ENCODE peak calls at places on chromosome 14, in eight cellular contexts. W is cardiac muscle cell, J is GM12865, R is kidney epithelial cell, Y is neural progenitor cell, A is vagina, Q is cardiac fibroblast, L is IMR-90. Z is an unnamed sample.

GRCh38 chr14:82190812-82191211 is 657.2 kb upstream of the SEL1L start:
- DNase-seq in W (no peak), J (no peak), R (no peak), Y (no peak), A (no peak), Q (no peak), L (no peak), Z (no peak)

GRCh38 chr14:56394826-56395543 is 184.6 kb upstream of the TMEM260 start:
- DNase-seq in W (no peak), J (no peak), R (no peak), Y (no peak), A (no peak), Q (no peak), L (no peak), Z (no peak)

GRCh38 chr14:99177876-99178630 is 93.9 kb downstream of the BCL11B start:
- DNase-seq in W (no peak), J (no peak), R (no peak), Y (no peak), A (no peak), Q (no peak), L (no peak), Z (no peak)

GRCh38 chr14:72812292-72812851 is 81.5 kb downstream of the DPF3 start:
- DNase-seq in W (peak), J (no peak), R (no peak), Y (peak), A (no peak), Q (no peak), L (no peak), Z (no peak)

GRCh38 chr14:105153331-105153731 is 15.2 kb downstream of the JAG2 start:
- DNase-seq in W (no peak), J (no peak), R (no peak), Y (no peak), A (no peak), Q (no peak), L (no peak), Z (peak)

GRCh38 chr14:67572608-67573007 is 27.5 kb downstream of the PIGH start:
- DNase-seq in W (no peak), J (no peak), R (no peak), Y (no peak), A (no peak), Q (no peak), L (no peak), Z (no peak)

GRCh38 chr14:99821519-99822165 is 28.4 kb downstream of the EML1 start:
- DNase-seq in W (peak), J (no peak), R (peak), Y (no peak), A (no peak), Q (peak), L (peak), Z (peak)

GRCh38 chr14:21860172-21860571 is 186.6 kb upstream of the OR4E1 start:
- DNase-seq in W (peak), J (peak), R (no peak), Y (peak), A (no peak), Q (peak), L (no peak), Z (peak)

GRCh38 chr14:66477567-66477966 is 8.6 kb upstream of the CCDC196 start:
- DNase-seq in W (no peak), J (no peak), R (no peak), Y (no peak), A (no peak), Q (no peak), L (no peak), Z (no peak)

GRCh38 chr14:99267871-99268775 is 3.9 kb downstream of the BCL11B start:
- DNase-seq in W (no peak), J (no peak), R (no peak), Y (no peak), A (no peak), Q (no peak), L (no peak), Z (no peak)

GRCh38 chr14:63212209-63212608 is 8.0 kb downstream of the RHOJ start:
- DNase-seq in W (no peak), J (no peak), R (no peak), Y (peak), A (no peak), Q (no peak), L (no peak), Z (no peak)

GRCh38 chr14:52399104-52399503 is 85.0 kb downstream of the PTGER2 start:
- DNase-seq in W (no peak), J (no peak), R (no peak), Y (no peak), A (no peak), Q (no peak), L (no peak), Z (peak)

DNA sequence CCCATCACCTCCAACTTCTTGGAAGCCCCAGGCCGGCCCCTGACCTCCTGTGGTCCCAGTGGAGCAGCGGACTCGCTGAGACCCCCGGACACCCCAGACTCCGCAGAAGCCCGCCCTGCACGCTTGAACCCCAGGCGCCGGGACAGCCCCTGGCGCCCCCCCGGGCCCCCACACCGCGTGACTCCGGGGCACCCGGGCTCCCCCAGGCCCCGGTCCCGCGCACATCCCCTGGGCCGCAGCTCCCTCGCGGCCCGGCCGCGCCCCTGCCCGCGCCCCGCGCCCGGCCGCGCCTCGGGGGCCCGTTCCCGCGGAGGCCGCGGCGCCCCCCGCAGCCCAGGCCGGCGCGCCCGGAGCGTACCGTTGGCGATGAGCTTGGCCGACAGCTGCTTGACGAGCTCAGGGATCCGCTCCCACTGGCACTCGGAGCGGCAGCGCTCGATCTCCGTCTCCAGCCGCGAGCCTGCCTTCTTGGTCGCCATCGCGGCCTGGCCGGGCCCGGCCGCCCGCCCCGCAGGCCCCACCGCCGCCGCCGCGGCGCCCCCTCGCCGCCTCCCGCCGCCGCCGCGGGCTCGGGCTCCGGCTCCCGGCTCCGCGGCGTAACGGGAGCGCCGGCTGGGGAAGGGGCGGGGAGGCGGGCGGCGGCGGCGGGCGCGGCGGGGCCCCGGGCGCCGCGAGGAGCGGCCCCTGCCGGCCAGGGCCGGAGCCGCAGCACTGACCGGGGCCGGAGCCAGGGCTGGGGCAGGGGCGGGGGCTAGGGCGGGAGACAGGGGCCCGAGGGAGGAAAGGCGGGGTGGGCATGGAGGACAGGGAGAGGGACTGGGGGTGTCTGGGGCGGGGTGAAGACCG is at the start of gene TTC7B:
- DNase-seq in W (peak), J (peak), R (no peak), Y (peak), A (no peak), Q (no peak), L (peak), Z (peak)
- TF ChIP-seq CTCF in W (peak), J (peak), R (no peak), Y (peak), A (no peak), Q (peak), L (peak), Z (no peak)

GRCh38 chr14:69647216-69647615 is 35.8 kb downstream of the SUSD6 start:
- DNase-seq in W (no peak), J (no peak), R (no peak), Y (no peak), A (no peak), Q (no peak), L (peak), Z (no peak)
- TF ChIP-seq CTCF in W (no peak), J (no peak), R (no peak), Y (no peak), A (no peak), Q (no peak), L (no peak), Z (no peak)

GRCh38 chr14:97185186-97185585 is 388.0 kb downstream of the VRK1 start:
- DNase-seq in W (peak), J (peak), R (no peak), Y (peak), A (no peak), Q (no peak), L (no peak), Z (peak)
- TF ChIP-seq CTCF in W (no peak), J (peak), R (peak), Y (peak), A (no peak), Q (no peak), L (no peak), Z (peak)

GRCh38 chr14:36747411-36748184 is 85.9 kb downstream of the PAX9 start:
- DNase-seq in W (no peak), J (no peak), R (no peak), Y (peak), A (no peak), Q (peak), L (no peak), Z (no peak)
- TF ChIP-seq CTCF in W (no peak), J (peak), R (peak), Y (peak), A (no peak), Q (peak), L (peak), Z (peak)

DNA sequence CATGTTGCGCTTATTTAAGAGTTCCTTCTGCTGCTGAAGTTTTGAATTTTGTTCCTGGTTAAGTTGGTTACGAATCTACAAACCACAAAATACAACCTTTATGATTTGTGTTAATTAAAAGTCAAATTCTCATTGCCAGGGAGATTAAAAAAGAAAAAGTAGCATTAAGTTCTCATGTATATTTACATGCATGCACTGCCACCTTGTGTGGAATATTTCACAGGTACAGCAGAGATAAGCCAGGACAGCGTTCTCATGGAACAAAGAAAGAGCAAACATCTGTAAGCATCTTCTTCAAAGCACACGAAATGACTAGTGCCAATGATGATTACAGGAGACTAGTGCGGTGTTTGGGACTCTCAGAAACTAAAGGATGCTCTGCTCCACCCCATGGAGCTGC is 34.2 kb downstream of the ZFYVE21 start:
- DNase-seq in W (no peak), J (no peak), R (no peak), Y (no peak), A (no peak), Q (no peak), L (no peak), Z (no peak)
- TF ChIP-seq CTCF in W (no peak), J (no peak), R (no peak), Y (no peak), A (no peak), Q (no peak), L (no peak), Z (no peak)

DNA sequence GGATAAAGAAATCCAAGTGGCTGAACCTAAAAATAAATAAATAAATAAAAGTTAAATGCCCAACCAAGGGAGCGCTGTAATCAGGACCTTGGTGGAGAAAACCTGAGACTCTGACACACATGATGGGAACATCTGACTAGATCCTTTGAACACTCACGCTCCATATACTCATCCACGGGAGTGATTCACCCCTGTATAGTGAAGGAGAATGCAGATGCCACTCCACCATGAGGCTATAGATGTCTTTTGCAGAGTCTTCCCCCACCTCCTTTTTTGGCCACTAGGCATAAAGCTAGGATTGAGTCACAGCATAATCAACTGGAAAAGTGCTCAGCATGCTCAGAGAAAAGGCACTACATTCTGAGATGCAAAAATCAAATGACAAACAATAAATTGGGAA is 19.0 kb downstream of the ADAM20 start:
- DNase-seq in W (no peak), J (no peak), R (no peak), Y (no peak), A (no peak), Q (peak), L (peak), Z (no peak)
- TF ChIP-seq CTCF in W (no peak), J (no peak), R (no peak), Y (no peak), A (no peak), Q (no peak), L (no peak), Z (no peak)

GRCh38 chr14:39474416-39474911 is 42.2 kb upstream of the FBXO33 start:
- DNase-seq in W (no peak), J (peak), R (no peak), Y (no peak), A (no peak), Q (no peak), L (no peak), Z (no peak)

GRCh38 chr14:39467889-39468524 is 35.8 kb upstream of the FBXO33 start:
- DNase-seq in W (peak), J (peak), R (no peak), Y (peak), A (no peak), Q (peak), L (peak), Z (peak)

GRCh38 chr14:39472078-39472477 is 39.8 kb upstream of the FBXO33 start:
- DNase-seq in W (no peak), J (no peak), R (no peak), Y (no peak), A (no peak), Q (no peak), L (no peak), Z (no peak)

DNA sequence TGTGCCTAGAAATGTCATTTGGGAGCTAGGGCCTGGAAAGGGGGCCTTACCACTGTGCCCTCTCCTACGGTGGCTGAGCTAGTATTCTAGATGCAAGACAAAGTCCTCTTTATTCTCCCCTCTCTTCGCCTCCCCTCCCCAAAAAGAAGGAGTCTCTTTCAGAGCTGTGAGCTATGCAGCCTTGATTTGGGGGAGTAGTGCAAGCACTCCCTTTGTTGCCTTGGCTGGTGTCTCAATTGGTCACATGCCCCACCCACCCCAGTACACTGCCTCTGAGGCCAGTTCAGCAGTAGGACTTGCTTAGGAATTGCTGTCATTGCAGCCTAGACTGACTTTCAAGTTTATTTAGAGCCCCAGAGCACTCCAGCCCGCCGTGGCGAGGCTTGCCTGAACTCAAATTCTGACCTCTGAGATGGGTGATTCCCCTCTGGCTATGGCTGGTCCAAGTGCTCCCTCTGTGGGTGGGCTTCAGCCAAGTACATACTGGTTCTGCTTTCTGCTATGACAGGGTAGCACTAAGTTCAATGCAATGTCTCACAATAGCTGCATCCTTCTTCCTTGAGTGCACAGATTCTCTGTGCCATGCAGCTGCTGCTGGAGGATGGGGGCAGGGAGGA is 37.0 kb upstream of the FBXO33 start:
- DNase-seq in W (peak), J (peak), R (no peak), Y (peak), A (no peak), Q (peak), L (no peak), Z (peak)
- TF ChIP-seq CTCF in W (peak), J (peak), R (peak), Y (peak), A (no peak), Q (peak), L (peak), Z (no peak)

GRCh38 chr14:45716506-45716905 is 463.5 kb upstream of the MIS18BP1 start:
- DNase-seq in W (no peak), J (peak), R (no peak), Y (peak), A (no peak), Q (peak), L (no peak), Z (peak)
- TF ChIP-seq CTCF in W (no peak), J (no peak), R (peak), Y (peak), A (no peak), Q (no peak), L (no peak), Z (peak)

GRCh38 chr14:35444104-35444503 is 39.6 kb upstream of the NFKBIA start:
- DNase-seq in W (no peak), J (no peak), R (no peak), Y (no peak), A (no peak), Q (no peak), L (no peak), Z (no peak)

GRCh38 chr14:35441160-35441559 is 36.6 kb upstream of the NFKBIA start:
- DNase-seq in W (no peak), J (no peak), R (no peak), Y (no peak), A (no peak), Q (no peak), L (no peak), Z (no peak)

GRCh38 chr14:35435177-35435576 is 30.6 kb upstream of the NFKBIA start:
- DNase-seq in W (no peak), J (no peak), R (no peak), Y (no peak), A (no peak), Q (peak), L (peak), Z (no peak)

DNA sequence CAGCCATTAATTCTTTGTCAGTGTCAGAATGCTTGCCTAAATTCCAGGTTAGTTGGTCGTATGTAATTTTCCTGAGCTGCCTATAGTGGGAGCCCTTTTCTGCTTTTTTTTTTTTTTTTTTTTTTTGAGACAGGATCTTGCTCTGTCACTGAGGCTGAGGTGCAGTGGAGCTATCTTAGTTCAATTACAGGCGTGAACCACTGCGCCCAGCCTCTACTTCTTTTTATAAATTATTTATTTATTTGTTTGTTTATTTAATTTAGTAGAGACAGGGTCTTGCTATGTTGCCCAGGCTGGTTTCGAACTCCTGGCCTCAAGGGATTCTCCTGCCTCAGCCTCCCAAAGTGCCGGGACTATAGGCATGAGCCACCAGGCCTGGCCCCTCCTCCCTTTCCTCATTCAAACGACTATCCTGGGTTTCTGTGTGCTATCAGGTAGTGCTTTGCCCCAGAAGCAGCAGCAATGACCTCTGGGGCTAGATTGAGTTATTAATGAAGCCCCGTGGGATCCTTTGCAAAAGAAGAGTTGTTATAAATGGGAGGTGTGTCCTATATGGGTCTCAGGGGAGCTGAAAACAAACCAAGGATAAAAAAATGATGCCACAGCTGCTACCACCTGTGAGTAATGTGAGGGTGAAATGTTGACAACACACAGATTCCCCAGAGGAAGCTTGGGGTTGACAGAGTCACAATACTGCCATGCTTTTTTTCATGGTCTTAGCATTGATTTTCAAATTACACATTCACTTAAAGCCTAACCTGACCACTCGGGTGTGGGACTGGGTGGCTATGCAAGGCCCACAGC is 34.6 kb upstream of the NFKBIA start:
- DNase-seq in W (no peak), J (peak), R (no peak), Y (peak), A (no peak), Q (peak), L (no peak), Z (no peak)
- TF ChIP-seq CTCF in W (peak), J (peak), R (peak), Y (peak), A (no peak), Q (peak), L (peak), Z (peak)

GRCh38 chr14:58639842-58640484 is 2.2 kb downstream of the DACT1 start:
- DNase-seq in W (peak), J (peak), R (no peak), Y (peak), A (no peak), Q (peak), L (peak), Z (peak)
- TF ChIP-seq CTCF in W (peak), J (peak), R (peak), Y (peak), A (peak), Q (peak), L (peak), Z (peak)

Z was measured in nephron progenitor cell.